ENCODE peak calls at places on chromosomes 2 and 18, in five cellular contexts. C is NCI-H774, T is ACHN, Z is D341Med, J is amygdala. A is an unnamed sample.

GRCh38 chr2:56523815-56524214 is 340.0 kb downstream of the CCDC85A start:
- DNase-seq in C (no peak), T (no peak), Z (no peak), J (no peak), A (no peak)

GRCh38 chr18:10543277-10543676 is 17.4 kb downstream of the NAPG start:
- DNase-seq in C (no peak), T (no peak), Z (no peak), J (no peak), A (no peak)

GRCh38 chr2:26848336-26849055 is 564 bp downstream of the DPYSL5 start:
- DNase-seq in C (peak), T (peak), Z (peak), J (no peak), A (no peak)

GRCh38 chr2:219570194-219570923 is 980 bp downstream of the OBSL1 start:
- DNase-seq in C (no peak), T (peak), Z (peak), J (no peak), A (no peak)

GRCh38 chr2:68734688-68735525 is at the start of gene ARHGAP25:
- DNase-seq in C (no peak), T (no peak), Z (no peak), J (no peak), A (no peak)

GRCh38 chr2:231933916-231934401 is 7.8 kb upstream of the NPPC start:
- DNase-seq in C (no peak), T (no peak), Z (peak), J (no peak), A (no peak)

GRCh38 chr2:67210430-67210829 is 186.7 kb upstream of the ETAA1 start:
- DNase-seq in C (no peak), T (no peak), Z (no peak), J (no peak), A (no peak)

GRCh38 chr2:222862068-222862914 is 1.5 kb downstream of the ACSL3 start:
- DNase-seq in C (no peak), T (peak), Z (peak), J (no peak), A (no peak)

GRCh38 chr2:204795156-204795555 is 249.9 kb downstream of the PARD3B start:
- DNase-seq in C (no peak), T (no peak), Z (no peak), J (no peak), A (no peak)

GRCh38 chr18:56559044-56559443 is 79.3 kb downstream of the TXNL1 start:
- DNase-seq in C (no peak), T (no peak), Z (no peak), J (no peak), A (no peak)

GRCh38 chr2:1708476-1709334 is 35.6 kb downstream of the PXDN start:
- DNase-seq in C (peak), T (no peak), Z (no peak), J (no peak), A (no peak)

GRCh38 chr18:22009242-22009641 is 160.1 kb upstream of the GATA6 start:
- DNase-seq in C (no peak), T (no peak), Z (no peak), J (no peak), A (no peak)

GRCh38 chr18:12010187-12010802 is 29.0 kb downstream of the IMPA2 start:
- DNase-seq in C (no peak), T (no peak), Z (no peak), J (no peak), A (no peak)

GRCh38 chr18:58805482-58806187 is 59.0 kb upstream of the ZNF532 start:
- DNase-seq in C (no peak), T (no peak), Z (no peak), J (no peak), A (no peak)

GRCh38 chr2:42010743-42011298 is 37.0 kb upstream of the PKDCC start:
- DNase-seq in C (no peak), T (peak), Z (no peak), J (no peak), A (no peak)

GRCh38 chr18:24212939-24213338 is 74.1 kb downstream of the CABYR start:
- DNase-seq in C (no peak), T (peak), Z (no peak), J (no peak), A (no peak)

GRCh38 chr2:72813841-72814240 is 12.0 kb downstream of the EXOC6B start:
- DNase-seq in C (no peak), T (no peak), Z (no peak), J (no peak), A (no peak)

GRCh38 chr2:157336137-157336721 is 10.6 kb upstream of the ERMN start:
- DNase-seq in C (peak), T (peak), Z (peak), J (no peak), A (no peak)

GRCh38 chr18:11989174-11989573 is 7.9 kb downstream of the IMPA2 start:
- DNase-seq in C (no peak), T (no peak), Z (no peak), J (no peak), A (no peak)

GRCh38 chr18:79630266-79631095 is 49.1 kb upstream of the CTDP1 start:
- DNase-seq in C (peak), T (no peak), Z (no peak), J (no peak), A (no peak)